ENCODE peak calls at places on chromosome 4, in four cellular contexts. One of them, this sample, is unnamed.

GRCh38 chr4:88027611-88028608 is 20.5 kb downstream of the PKD2 start:
- DNase-seq in HCEC 1CT: peak
- DNase-seq in T-helper 2 cell: no peak
- DNase-seq in GM20000: no peak
- DNase-seq in this sample: peak

GRCh38 chr4:188989371-188989770 is 850.1 kb downstream of the TRIML1 start:
- DNase-seq in HCEC 1CT: no peak
- DNase-seq in T-helper 2 cell: no peak
- DNase-seq in GM20000: no peak
- DNase-seq in this sample: no peak

GRCh38 chr4:6938237-6938636 is 28.6 kb downstream of the TBC1D14 start:
- DNase-seq in HCEC 1CT: no peak
- DNase-seq in T-helper 2 cell: no peak
- DNase-seq in GM20000: no peak
- DNase-seq in this sample: no peak

GRCh38 chr4:65670331-65671031 is at the start of gene EPHA5:
- DNase-seq in HCEC 1CT: peak
- DNase-seq in T-helper 2 cell: no peak
- DNase-seq in GM20000: peak
- DNase-seq in this sample: peak

GRCh38 chr4:154807042-154807630 is 26.1 kb downstream of the RBM46 start:
- DNase-seq in HCEC 1CT: peak
- DNase-seq in T-helper 2 cell: no peak
- DNase-seq in GM20000: no peak
- DNase-seq in this sample: peak

GRCh38 chr4:104719539-104720230 is 225.0 kb upstream of the CXXC4 start:
- DNase-seq in HCEC 1CT: no peak
- DNase-seq in T-helper 2 cell: no peak
- DNase-seq in GM20000: peak
- DNase-seq in this sample: no peak

GRCh38 chr4:112897548-112897947 is 151.9 kb upstream of the ANK2 start:
- DNase-seq in HCEC 1CT: no peak
- DNase-seq in T-helper 2 cell: no peak
- DNase-seq in GM20000: no peak
- DNase-seq in this sample: no peak

GRCh38 chr4:152325831-152326230 is 210.1 kb downstream of the FBXW7 start:
- DNase-seq in HCEC 1CT: no peak
- DNase-seq in T-helper 2 cell: no peak
- DNase-seq in GM20000: no peak
- DNase-seq in this sample: no peak

GRCh38 chr4:3429651-3430050 is 12.1 kb upstream of the HGFAC start:
- DNase-seq in HCEC 1CT: no peak
- DNase-seq in T-helper 2 cell: no peak
- DNase-seq in GM20000: no peak
- DNase-seq in this sample: no peak

GRCh38 chr4:5712931-5713330 is 1.9 kb downstream of the EVC start:
- DNase-seq in HCEC 1CT: no peak
- DNase-seq in T-helper 2 cell: no peak
- DNase-seq in GM20000: no peak
- DNase-seq in this sample: no peak

GRCh38 chr4:72896515-72896914 is 173.0 kb downstream of the COX18 start:
- DNase-seq in HCEC 1CT: peak
- DNase-seq in T-helper 2 cell: no peak
- DNase-seq in GM20000: no peak
- DNase-seq in this sample: peak

GRCh38 chr4:6855692-6856297 is 53.8 kb upstream of the TBC1D14 start:
- DNase-seq in HCEC 1CT: peak
- DNase-seq in T-helper 2 cell: no peak
- DNase-seq in GM20000: peak
- DNase-seq in this sample: peak

This sample was measured in foreskin fibroblast.